ENCODE peak calls at places on chromosomes 6 and 20, in four cellular contexts. K, O, J and I are unnamed samples.
A peak's percentile ranks its signal among the peaks of the same experiment; 100 is the strongest.

GRCh38 chr6:111685506-111685905 is 79.8 kb upstream of the TRAF3IP2 start:
- DNase-seq in K (no peak), O (no peak), J (no peak), I (no peak)

GRCh38 chr6:53579338-53579737 is 34.4 kb upstream of the GCLC start:
- DNase-seq in K (no peak), O (no peak), J (no peak), I (no peak)

GRCh38 chr20:32672982-32673727 is 586 bp downstream of the C20orf203 start:
- DNase-seq in K (no peak), O (no peak), J (no peak), I (peak; percentile 14)

GRCh38 chr6:151121900-151122299 is 117.9 kb upstream of the AKAP12 start:
- DNase-seq in K (no peak), O (no peak), J (no peak), I (peak; percentile 36)

GRCh38 chr20:1577906-1578305 is 20.4 kb upstream of the SIRPD start:
- DNase-seq in K (no peak), O (no peak), J (no peak), I (no peak)

GRCh38 chr6:149701699-149702098 is 16.2 kb downstream of the LATS1 start:
- DNase-seq in K (no peak), O (no peak), J (no peak), I (no peak)

GRCh38 chr6:11710221-11710836 is 68.3 kb downstream of the ADTRP start:
- DNase-seq in K (peak; percentile 80), O (no peak), J (no peak), I (no peak)

GRCh38 chr20:19786311-19786710 is 28.3 kb downstream of the RIN2 start:
- DNase-seq in K (no peak), O (no peak), J (peak; percentile 45), I (no peak)

GRCh38 chr6:169425628-169426370 is 172.2 kb upstream of the THBS2 start:
- DNase-seq in K (no peak), O (no peak), J (no peak), I (no peak)

GRCh38 chr6:56579155-56579851 is 63.4 kb downstream of the DST start:
- DNase-seq in K (no peak), O (no peak), J (no peak), I (no peak)

GRCh38 chr6:170227521-170227983 is 63.3 kb downstream of the DLL1 start:
- DNase-seq in K (no peak), O (no peak), J (no peak), I (no peak)

GRCh38 chr6:114181629-114182028 is 161.2 kb downstream of the HS3ST5 start:
- DNase-seq in K (no peak), O (no peak), J (no peak), I (no peak)

GRCh38 chr6:109690373-109690739 is 646 bp downstream of the AK9 start:
- DNase-seq in K (peak; percentile 65), O (peak; percentile 84), J (peak; percentile 66), I (peak; percentile 88)

GRCh38 chr20:23228912-23229311 is 121.7 kb upstream of the NXT1 start:
- DNase-seq in K (no peak), O (no peak), J (no peak), I (no peak)

GRCh38 chr20:35270021-35270902 is 7.7 kb downstream of the MMP24OS start:
- DNase-seq in K (no peak), O (no peak), J (no peak), I (no peak)

GRCh38 chr20:43716123-43716522 is 10.7 kb downstream of the GTSF1L start:
- DNase-seq in K (no peak), O (no peak), J (no peak), I (no peak)

GRCh38 chr6:127938701-127939100 is 37.8 kb upstream of the THEMIS start:
- DNase-seq in K (no peak), O (no peak), J (no peak), I (no peak)

GRCh38 chr6:40881501-40881900 is 157.5 kb downstream of the UNC5CL start:
- DNase-seq in K (no peak), O (no peak), J (no peak), I (no peak)

GRCh38 chr20:23178806-23179205 is 92.7 kb upstream of the CD93 start:
- DNase-seq in K (no peak), O (no peak), J (no peak), I (no peak)

GRCh38 chr6:150266963-150267685 is 101.7 kb upstream of the IYD start:
- DNase-seq in K (no peak), O (no peak), J (no peak), I (no peak)

GRCh38 chr20:44019638-44020335 is 105.1 kb downstream of the TOX2 start:
- DNase-seq in K (peak; percentile 59), O (no peak), J (no peak), I (no peak)

DNA sequence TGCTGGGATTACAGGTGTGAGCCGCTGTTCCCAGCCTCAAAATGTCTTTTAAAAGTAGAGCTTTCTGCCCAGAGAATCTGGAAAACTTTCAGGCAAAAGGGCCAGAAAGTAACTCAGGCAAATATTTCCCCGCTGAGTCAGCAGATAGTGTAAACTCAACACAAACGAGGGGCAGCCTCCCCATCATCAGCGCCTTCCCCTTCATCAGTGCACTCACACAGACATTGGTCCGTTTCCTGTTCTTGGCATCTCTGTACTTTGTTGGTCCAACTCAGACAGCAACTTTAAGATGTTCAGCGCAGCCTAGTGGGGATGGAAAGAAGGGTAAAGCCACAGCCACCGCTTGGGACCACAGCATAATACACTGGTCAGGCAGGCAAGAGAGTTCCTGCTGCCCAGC is 69.5 kb downstream of the CSE1L start:
- DNase-seq in K (no peak), O (no peak), J (no peak), I (no peak)
- H3K36me3 ChIP-seq in K (peaks cover 77% of the 10 kb centered on the region), O (no peaks in the 10 kb centered on the region), J (peaks cover 42% of the 10 kb centered on the region), I (peaks cover 8% of the 10 kb centered on the region)

GRCh38 chr6:44245912-44246662 is 814 bp upstream of the HSP90AB1 start:
- DNase-seq in K (peak; percentile 84), O (peak; percentile 92), J (peak; percentile 91), I (peak; percentile 94)

GRCh38 chr6:44246663-44247337 is at the start of gene HSP90AB1:
- DNase-seq in K (peak; percentile 99), O (peak; percentile 95), J (peak; percentile 97), I (peak; percentile 98)

GRCh38 chr6:44248579-44248978 is 1.7 kb downstream of the HSP90AB1 start:
- DNase-seq in K (no peak), O (no peak), J (no peak), I (no peak)

GRCh38 chr6:44249082-44249748 is 2.3 kb downstream of the HSP90AB1 start:
- DNase-seq in K (no peak), O (no peak), J (no peak), I (no peak)

GRCh38 chr6:44247338-44248302 is 719 bp downstream of the HSP90AB1 start:
- DNase-seq in K (peak; percentile 94), O (peak; percentile 90), J (peak; percentile 77), I (peak; percentile 84)
- H3K36me3 ChIP-seq in K (peaks cover 35% of the 10 kb centered on the region), O (no peaks in the 10 kb centered on the region), J (peaks cover 20% of the 10 kb centered on the region), I (peaks cover 11% of the 10 kb centered on the region)

GRCh38 chr20:25290646-25291431 is 43.0 kb downstream of the PYGB start:
- DNase-seq in K (peak; percentile 27), O (no peak), J (no peak), I (no peak)
- H3K36me3 ChIP-seq in K (peaks cover 6% of the 10 kb centered on the region), O (no peaks in the 10 kb centered on the region), J (peaks cover 63% of the 10 kb centered on the region), I (no peaks in the 10 kb centered on the region)

DNA sequence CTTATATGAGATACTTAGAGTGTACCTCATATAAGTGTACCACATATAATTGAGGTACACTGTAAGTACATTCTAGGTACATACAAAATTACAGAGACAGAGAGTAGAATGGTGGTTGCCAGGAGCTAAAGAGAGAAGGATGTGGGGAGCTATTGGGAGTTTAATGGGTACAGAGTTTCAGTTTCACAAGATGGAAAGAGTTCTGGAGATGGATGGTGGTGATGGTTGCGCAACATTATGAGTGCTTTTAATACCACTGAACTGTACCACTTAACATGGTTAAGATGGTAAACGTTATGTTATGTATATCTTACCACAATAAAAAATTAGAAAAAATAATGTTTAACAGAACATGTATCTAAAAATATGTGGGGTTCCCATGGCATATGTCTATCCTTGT is 69.4 kb downstream of the PRND start:
- DNase-seq in K (no peak), O (no peak), J (no peak), I (no peak)
- H3K36me3 ChIP-seq in K (peaks cover 83% of the 10 kb centered on the region), O (no peaks in the 10 kb centered on the region), J (peaks cover 28% of the 10 kb centered on the region), I (no peaks in the 10 kb centered on the region)

GRCh38 chr6:484086-484728 is 92.7 kb downstream of the IRF4 start:
- DNase-seq in K (no peak), O (no peak), J (no peak), I (no peak)
- H3K36me3 ChIP-seq in K (peaks cover 7% of the 10 kb centered on the region), O (no peaks in the 10 kb centered on the region), J (peaks cover 17% of the 10 kb centered on the region), I (no peaks in the 10 kb centered on the region)

DNA sequence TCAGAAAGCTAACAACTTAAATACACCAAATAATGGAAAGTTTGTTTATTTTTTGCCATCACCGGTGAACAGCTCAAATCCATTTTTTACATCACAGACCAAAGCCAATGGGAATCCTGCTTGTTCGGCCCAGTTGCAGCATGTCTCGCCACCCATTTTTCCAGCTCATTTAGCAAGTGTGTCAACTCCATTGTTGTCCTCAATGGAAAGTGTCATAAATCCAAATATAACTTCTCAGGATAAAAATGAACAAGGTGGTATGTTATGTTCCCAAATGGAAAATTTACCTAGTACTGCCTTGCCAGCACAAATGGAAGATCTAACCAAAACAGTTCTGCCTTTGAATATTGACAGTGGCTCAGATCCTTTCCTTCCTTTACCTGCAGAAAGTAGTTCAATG is 65.3 kb upstream of the SMIM8 start:
- DNase-seq in K (no peak), O (no peak), J (no peak), I (no peak)
- H3K36me3 ChIP-seq in K (peaks cover 31% of the 10 kb centered on the region), O (no peaks in the 10 kb centered on the region), J (peaks cover 14% of the 10 kb centered on the region), I (no peaks in the 10 kb centered on the region)

DNA sequence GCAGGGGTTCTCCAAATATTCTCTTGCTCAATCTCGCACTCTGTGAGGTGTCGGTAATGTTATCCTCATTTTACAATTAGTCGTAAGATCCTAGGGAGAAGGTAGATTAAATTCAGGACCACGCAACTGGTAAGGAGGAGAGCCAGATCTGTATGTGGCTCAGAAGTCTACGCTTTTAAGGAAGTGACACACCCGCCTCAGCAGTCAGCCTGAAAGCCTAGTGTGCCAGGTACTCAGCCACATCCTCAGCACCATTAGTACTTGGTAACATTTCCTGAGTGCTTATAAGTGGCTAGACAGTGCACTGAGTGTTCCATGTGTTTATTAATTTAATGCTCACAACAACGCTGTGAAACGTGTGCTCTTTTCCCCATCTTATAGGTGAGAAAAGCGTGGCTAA is 63.7 kb downstream of the DHX35 start:
- DNase-seq in K (no peak), O (no peak), J (no peak), I (no peak)
- H3K36me3 ChIP-seq in K (peaks cover 10% of the 10 kb centered on the region), O (no peaks in the 10 kb centered on the region), J (peaks cover 29% of the 10 kb centered on the region), I (no peaks in the 10 kb centered on the region)

DNA sequence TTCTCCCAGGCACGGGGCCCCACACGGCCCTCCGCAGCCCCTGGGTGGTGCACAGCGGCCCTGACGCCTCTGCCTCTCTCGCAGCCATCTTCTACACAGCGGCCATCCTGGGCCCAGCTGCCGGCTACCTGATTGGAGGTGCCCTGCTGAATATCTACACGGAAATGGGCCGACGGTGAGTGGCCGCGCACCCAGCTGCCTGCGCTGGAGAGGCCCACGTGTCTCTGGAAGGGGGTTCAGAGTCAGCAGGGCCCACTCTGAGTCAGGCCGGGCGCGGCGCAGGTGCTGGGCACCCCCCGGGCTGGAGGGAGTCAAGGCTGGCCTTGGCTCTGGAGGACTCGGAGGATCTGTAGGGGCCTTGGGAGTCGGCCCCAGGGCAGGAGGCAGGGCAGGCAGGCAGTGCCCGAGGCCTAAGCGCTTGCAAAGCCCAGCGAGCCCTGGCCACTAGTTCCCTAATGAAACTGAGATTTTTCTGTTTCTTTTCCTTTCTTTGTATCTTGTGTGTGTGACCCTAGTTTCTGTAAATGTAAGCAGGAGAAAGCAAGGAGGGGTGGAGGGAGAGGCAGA is 16.4 kb downstream of the SLCO4A1 start:
- DNase-seq in K (peak; percentile 10), O (no peak), J (no peak), I (no peak)
- H3K36me3 ChIP-seq in K (no peaks in the 10 kb centered on the region), O (no peaks in the 10 kb centered on the region), J (peaks cover 14% of the 10 kb centered on the region), I (no peaks in the 10 kb centered on the region)